ENCODE peak calls at places on chromosomes 2 and 18, in five cellular contexts. I, K, F, P and C are unnamed samples.

GRCh38 chr2:216090369-216090786 is 8.7 kb downstream of the TMEM169 start:
- DNase-seq in I (peak), K (no peak), F (no peak), P (no peak), C (no peak)

GRCh38 chr2:125471963-125472362 is 1184.0 kb upstream of the GYPC start:
- DNase-seq in I (peak), K (peak), F (peak), P (no peak), C (no peak)

GRCh38 chr2:113078350-113078839 is 10.6 kb downstream of the IL1F10 start:
- DNase-seq in I (no peak), K (no peak), F (peak), P (no peak), C (peak)

GRCh38 chr2:237530472-237531433 is 35.6 kb upstream of the PRLH start:
- DNase-seq in I (no peak), K (no peak), F (no peak), P (no peak), C (no peak)

GRCh38 chr2:113212245-113213060 is 38.7 kb downstream of the PSD4 start:
- DNase-seq in I (no peak), K (no peak), F (no peak), P (no peak), C (no peak)

GRCh38 chr18:30698571-30698970 is 344.0 kb downstream of the DSC3 start:
- DNase-seq in I (no peak), K (no peak), F (no peak), P (no peak), C (no peak)

GRCh38 chr2:171432969-171433762 is 624 bp downstream of the METTL8 start:
- DNase-seq in I (peak), K (no peak), F (peak), P (no peak), C (peak)

GRCh38 chr2:163617517-163617916 is 118.3 kb downstream of the FIGN start:
- DNase-seq in I (no peak), K (no peak), F (no peak), P (no peak), C (no peak)

GRCh38 chr2:224210495-224211472 is 171.7 kb upstream of the SERPINE2 start:
- DNase-seq in I (peak), K (no peak), F (no peak), P (no peak), C (no peak)

GRCh38 chr2:105380432-105381118 is 18.3 kb downstream of the FHL2 start:
- DNase-seq in I (peak), K (no peak), F (no peak), P (peak), C (no peak)

GRCh38 chr2:235598026-235598425 is 104.2 kb downstream of the AGAP1 start:
- DNase-seq in I (no peak), K (no peak), F (no peak), P (no peak), C (no peak)

GRCh38 chr2:102107741-102108070 is 34.8 kb upstream of the IL1R1 start:
- DNase-seq in I (peak), K (no peak), F (no peak), P (no peak), C (no peak)

GRCh38 chr2:12718662-12719399 is 2.1 kb downstream of the TRIB2 start:
- DNase-seq in I (peak), K (no peak), F (no peak), P (peak), C (no peak)

GRCh38 chr2:70002241-70002896 is 40.9 kb upstream of the ASPRV1 start:
- DNase-seq in I (no peak), K (no peak), F (no peak), P (peak), C (no peak)

GRCh38 chr18:23871410-23871809 is 143.1 kb upstream of the TTC39C start:
- DNase-seq in I (no peak), K (no peak), F (no peak), P (peak), C (no peak)

GRCh38 chr2:128458438-128458837 is 139.8 kb upstream of the HS6ST1 start:
- DNase-seq in I (no peak), K (no peak), F (no peak), P (no peak), C (no peak)

GRCh38 chr2:118013221-118013723 is 598 bp downstream of the CCDC93 start:
- DNase-seq in I (peak), K (peak), F (peak), P (peak), C (no peak)

GRCh38 chr2:208556954-208557601 is 150.5 kb downstream of the PTH2R start:
- DNase-seq in I (no peak), K (no peak), F (no peak), P (no peak), C (no peak)

GRCh38 chr2:111624401-111625156 is 259.4 kb downstream of the ANAPC1 start:
- DNase-seq in I (peak), K (no peak), F (peak), P (peak), C (no peak)

GRCh38 chr2:70771446-70771845 is 3.4 kb upstream of the ADD2 start:
- DNase-seq in I (no peak), K (no peak), F (no peak), P (no peak), C (no peak)

GRCh38 chr2:222468338-222468737 is 44.0 kb downstream of the SGPP2 start:
- DNase-seq in I (no peak), K (no peak), F (no peak), P (peak), C (no peak)